ENCODE peak calls at places on chromosomes 4 and X, in four cellular contexts. Z is K562, T is HL-60, X is GM12878. U is an unnamed sample.

GRCh38 chr4:135552131-135552530 is 1350.5 kb upstream of the PABPC4L start:
- DNase-seq in Z (no peak), T (no peak), X (no peak), U (no peak)

GRCh38 chr4:104501290-104501689 is 6.6 kb upstream of the CXXC4 start:
- DNase-seq in Z (no peak), T (no peak), X (no peak), U (no peak)

GRCh38 chr4:110119880-110120279 is 78.5 kb downstream of the ELOVL6 start:
- DNase-seq in Z (no peak), T (no peak), X (no peak), U (no peak)

GRCh38 chrX:54602563-54602962 is 72.5 kb downstream of the GNL3L start:
- DNase-seq in Z (no peak), T (no peak), X (no peak), U (no peak)

GRCh38 chr4:168524006-168524405 is 27.2 kb downstream of the PALLD start:
- DNase-seq in Z (no peak), T (no peak), X (no peak), U (no peak)

GRCh38 chr4:123631699-123632098 is 235.1 kb downstream of the SPRY1 start:
- DNase-seq in Z (no peak), T (no peak), X (no peak), U (no peak)

GRCh38 chrX:38220024-38220935 is at the start of gene SRPX:
- DNase-seq in Z (peak), T (peak), X (no peak), U (no peak)

GRCh38 chr4:152038238-152038637 is 277.4 kb upstream of the GATB start:
- DNase-seq in Z (no peak), T (no peak), X (no peak), U (no peak)

GRCh38 chrX:95762716-95763115 is 921.9 kb upstream of the DIAPH2 start:
- DNase-seq in Z (no peak), T (no peak), X (no peak), U (no peak)

GRCh38 chrX:21683910-21684309 is 25.8 kb upstream of the KLHL34 start:
- DNase-seq in Z (no peak), T (no peak), X (no peak), U (no peak)

GRCh38 chrX:15882704-15883539 is 28.3 kb upstream of the AP1S2 start:
- DNase-seq in Z (peak), T (peak), X (peak), U (no peak)

GRCh38 chrX:84216406-84216805 is 28.4 kb upstream of the RPS6KA6 start:
- DNase-seq in Z (no peak), T (no peak), X (no peak), U (no peak)
- TF ChIP-seq SPI1 in Z (no peak), T (no peak), X (no peak), U (no peak)

GRCh38 chr4:141429933-141430332 is 206.4 kb upstream of the IL15 start:
- DNase-seq in Z (no peak), T (no peak), X (no peak), U (no peak)

GRCh38 chr4:141430686-141431085 is 205.7 kb upstream of the IL15 start:
- DNase-seq in Z (no peak), T (no peak), X (no peak), U (no peak)

GRCh38 chr4:141427726-141428296 is 207.1 kb downstream of the ZNF330 start:
- DNase-seq in Z (no peak), T (no peak), X (no peak), U (no peak)

DNA sequence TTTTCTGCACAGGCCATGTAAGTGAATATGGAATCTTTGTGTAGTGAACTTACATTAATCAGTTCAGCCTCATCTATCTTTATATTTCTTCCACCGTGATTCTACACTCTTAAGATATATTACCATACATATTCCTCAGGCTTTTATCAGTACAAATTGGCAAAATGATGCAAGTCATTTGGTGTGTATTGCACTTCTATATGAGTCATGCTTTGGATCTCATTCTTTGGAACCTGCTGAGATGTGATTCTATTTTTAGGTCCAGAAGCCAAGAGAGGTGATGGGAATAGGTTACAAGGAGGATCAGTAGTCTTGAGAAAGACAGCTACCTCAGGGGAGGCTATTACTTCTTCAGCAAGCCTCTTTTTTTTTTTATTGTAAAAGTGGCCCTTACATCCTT is 204.4 kb downstream of the ZNF330 start:
- DNase-seq in Z (no peak), T (no peak), X (no peak), U (no peak)
- TF ChIP-seq SPI1 in Z (no peak), T (no peak), X (no peak), U (no peak)

GRCh38 chr4:48752256-48752655 is 27.8 kb downstream of the FRYL start:
- DNase-seq in Z (no peak), T (no peak), X (no peak), U (no peak)
- TF ChIP-seq SPI1 in Z (no peak), T (no peak), X (no peak), U (no peak)

DNA sequence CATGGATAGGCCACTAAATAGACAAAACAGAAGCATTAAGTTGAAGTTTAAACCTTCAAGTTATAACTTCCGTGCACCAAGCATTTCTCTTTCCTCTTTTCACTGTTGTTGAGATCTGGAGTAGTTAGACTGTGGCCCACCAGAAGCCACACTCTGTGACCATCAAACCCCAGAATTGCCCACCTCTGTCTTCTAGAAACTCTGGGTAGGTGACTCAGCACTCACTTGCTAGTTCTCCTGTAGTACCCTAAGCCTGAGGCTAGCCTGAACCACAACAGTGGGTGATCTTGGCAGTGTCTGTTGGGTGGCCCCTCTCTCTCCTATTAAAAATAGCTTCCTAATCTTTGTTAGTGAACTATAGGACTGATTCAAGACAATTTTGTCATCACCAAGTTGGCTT is 24.6 kb upstream of the CD40LG start:
- DNase-seq in Z (no peak), T (no peak), X (no peak), U (no peak)
- TF ChIP-seq SPI1 in Z (no peak), T (no peak), X (no peak), U (no peak)

GRCh38 chr4:24158031-24158430 is 268.2 kb upstream of the PPARGC1A start:
- DNase-seq in Z (no peak), T (no peak), X (no peak), U (no peak)
- TF ChIP-seq SPI1 in Z (no peak), T (no peak), X (no peak), U (no peak)

DNA sequence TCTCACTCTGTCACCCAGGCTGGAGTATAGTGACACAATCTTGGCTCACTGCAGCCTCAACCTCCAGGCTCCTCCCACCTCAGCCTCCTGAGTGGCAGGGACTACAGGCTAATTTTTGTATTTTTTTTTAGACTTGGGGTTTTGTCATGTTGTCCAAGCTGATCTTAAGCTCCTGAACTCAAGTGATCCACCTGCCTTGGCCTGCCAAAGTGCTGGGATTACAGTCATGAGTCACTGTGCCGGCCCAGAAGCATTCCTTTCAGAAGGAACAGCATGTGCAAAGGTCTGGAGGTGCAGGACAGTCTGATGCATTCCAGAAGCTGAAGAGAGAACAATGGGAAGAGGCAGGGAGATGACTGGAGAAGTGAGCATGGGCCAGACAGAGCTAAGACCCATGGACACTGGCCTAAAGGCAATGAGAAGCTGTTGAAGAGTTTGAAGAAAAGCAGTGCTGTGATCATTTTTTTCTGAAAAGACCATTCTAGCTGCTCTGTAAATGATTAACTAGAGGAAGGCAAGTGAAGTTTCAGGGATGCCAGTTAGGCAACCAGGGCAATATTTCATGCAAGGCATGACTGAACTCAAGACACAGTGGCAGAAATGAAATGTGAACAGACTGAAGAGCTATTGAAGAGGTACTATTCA is 43.2 kb downstream of the MANBA start:
- DNase-seq in Z (no peak), T (no peak), X (no peak), U (no peak)
- TF ChIP-seq SPI1 in Z (no peak), T (no peak), X (no peak), U (no peak)

GRCh38 chr4:138223191-138223910 is 18.8 kb downstream of the SLC7A11 start:
- DNase-seq in Z (no peak), T (peak), X (no peak), U (no peak)
- TF ChIP-seq SPI1 in Z (no peak), T (no peak), X (no peak), U (no peak)

GRCh38 chrX:119783026-119783425 is 8.4 kb downstream of the RPL39 start:
- DNase-seq in Z (no peak), T (peak), X (no peak), U (no peak)

GRCh38 chrX:119784747-119785446 is 6.5 kb downstream of the RPL39 start:
- DNase-seq in Z (peak), T (peak), X (no peak), U (no peak)
- TF ChIP-seq SPI1 in Z (no peak), T (no peak), X (no peak), U (no peak)

GRCh38 chr4:17809667-17810066 is 890 bp downstream of the DCAF16 start:
- DNase-seq in Z (peak), T (no peak), X (no peak), U (no peak)
- TF ChIP-seq SPI1 in Z (no peak), T (no peak), X (no peak), U (no peak)

DNA sequence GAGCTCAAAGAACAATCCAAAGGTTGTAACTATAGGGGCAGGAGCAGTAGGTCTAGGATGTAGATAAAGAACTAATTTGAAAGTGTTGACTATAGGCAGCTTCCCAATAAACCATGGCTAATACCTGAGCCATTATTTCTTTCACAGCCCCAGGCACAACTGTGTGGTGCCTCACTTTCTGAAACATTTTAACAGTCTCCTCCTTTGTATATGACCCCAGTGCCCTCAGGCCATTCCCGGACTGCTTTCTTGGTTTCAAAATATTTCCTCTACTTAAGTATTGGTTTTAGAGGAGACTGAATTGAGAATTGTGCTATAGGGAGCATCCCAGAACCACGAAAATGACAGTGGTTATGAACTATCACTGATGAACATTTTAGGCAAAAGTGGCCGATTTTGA is 728.7 kb downstream of the IL1RAPL1 start:
- DNase-seq in Z (no peak), T (no peak), X (no peak), U (no peak)
- TF ChIP-seq SPI1 in Z (no peak), T (no peak), X (no peak), U (no peak)